ENCODE peak calls at places on chromosomes 3 and 15, in six cellular contexts. One of them, this sample, is unnamed.

GRCh38 chr3:16181361-16181760 is 6.9 kb downstream of the GALNT15 start:
- DNase-seq in Panc1: no peak
- DNase-seq in psoas muscle: peak
- DNase-seq in HCT116: no peak
- DNase-seq in bronchial epithelial cell: no peak
- DNase-seq in dorsolateral prefrontal cortex: no peak
- DNase-seq in this sample: no peak

GRCh38 chr3:139561428-139561827 is 21.9 kb upstream of the RBP1 start:
- DNase-seq in HCT116: no peak
- DNase-seq in dorsolateral prefrontal cortex: no peak
- DNase-seq in bronchial epithelial cell: no peak
- DNase-seq in Panc1: no peak
- DNase-seq in psoas muscle: no peak
- DNase-seq in this sample: no peak

GRCh38 chr3:72163809-72164634 is 379.1 kb upstream of the PROK2 start:
- DNase-seq in dorsolateral prefrontal cortex: no peak
- DNase-seq in bronchial epithelial cell: no peak
- DNase-seq in HCT116: no peak
- DNase-seq in psoas muscle: no peak
- DNase-seq in Panc1: no peak
- DNase-seq in this sample: no peak

GRCh38 chr3:154244644-154245043 is 79.6 kb downstream of the DHX36 start:
- DNase-seq in psoas muscle: no peak
- DNase-seq in Panc1: no peak
- DNase-seq in dorsolateral prefrontal cortex: no peak
- DNase-seq in HCT116: no peak
- DNase-seq in bronchial epithelial cell: peak
- DNase-seq in this sample: no peak

GRCh38 chr3:148582126-148582525 is 115.6 kb upstream of the AGTR1 start:
- DNase-seq in bronchial epithelial cell: no peak
- DNase-seq in dorsolateral prefrontal cortex: no peak
- DNase-seq in Panc1: no peak
- DNase-seq in HCT116: no peak
- DNase-seq in psoas muscle: no peak
- DNase-seq in this sample: no peak

GRCh38 chr3:28317438-28318022 is 31.0 kb upstream of the ZCWPW2 start:
- DNase-seq in HCT116: peak
- DNase-seq in Panc1: peak
- DNase-seq in dorsolateral prefrontal cortex: no peak
- DNase-seq in psoas muscle: no peak
- DNase-seq in bronchial epithelial cell: peak
- DNase-seq in this sample: no peak

GRCh38 chr15:99451484-99451883 is 114.3 kb upstream of the MEF2A start:
- DNase-seq in dorsolateral prefrontal cortex: no peak
- DNase-seq in Panc1: no peak
- DNase-seq in psoas muscle: no peak
- DNase-seq in bronchial epithelial cell: no peak
- DNase-seq in HCT116: no peak
- DNase-seq in this sample: no peak

GRCh38 chr3:28576590-28577220 is 228.1 kb upstream of the AZI2 start:
- DNase-seq in bronchial epithelial cell: no peak
- DNase-seq in HCT116: no peak
- DNase-seq in psoas muscle: no peak
- DNase-seq in Panc1: no peak
- DNase-seq in dorsolateral prefrontal cortex: no peak
- DNase-seq in this sample: no peak

GRCh38 chr3:41155834-41156233 is 43.5 kb upstream of the CTNNB1 start:
- DNase-seq in dorsolateral prefrontal cortex: no peak
- DNase-seq in HCT116: no peak
- DNase-seq in Panc1: no peak
- DNase-seq in psoas muscle: no peak
- DNase-seq in bronchial epithelial cell: no peak
- DNase-seq in this sample: no peak

GRCh38 chr3:187648177-187648576 is 22.0 kb downstream of the SST start:
- DNase-seq in bronchial epithelial cell: no peak
- DNase-seq in Panc1: no peak
- DNase-seq in HCT116: no peak
- DNase-seq in psoas muscle: no peak
- DNase-seq in dorsolateral prefrontal cortex: no peak
- DNase-seq in this sample: no peak

GRCh38 chr3:160473978-160474377 is 24.4 kb upstream of the TRIM59 start:
- DNase-seq in bronchial epithelial cell: peak
- DNase-seq in dorsolateral prefrontal cortex: no peak
- DNase-seq in HCT116: no peak
- DNase-seq in psoas muscle: no peak
- DNase-seq in Panc1: no peak
- DNase-seq in this sample: peak

GRCh38 chr3:5510300-5510699 is 322.8 kb downstream of the EDEM1 start:
- DNase-seq in psoas muscle: no peak
- DNase-seq in Panc1: no peak
- DNase-seq in bronchial epithelial cell: no peak
- DNase-seq in dorsolateral prefrontal cortex: no peak
- DNase-seq in HCT116: no peak
- DNase-seq in this sample: no peak

GRCh38 chr3:114499986-114500385 is 206.2 kb downstream of the TIGIT start:
- DNase-seq in dorsolateral prefrontal cortex: no peak
- DNase-seq in HCT116: no peak
- DNase-seq in bronchial epithelial cell: peak
- DNase-seq in Panc1: no peak
- DNase-seq in psoas muscle: no peak
- DNase-seq in this sample: no peak

GRCh38 chr3:127349501-127350171 is 61.8 kb upstream of the PRR20G start:
- DNase-seq in psoas muscle: no peak
- DNase-seq in bronchial epithelial cell: no peak
- DNase-seq in HCT116: no peak
- DNase-seq in Panc1: no peak
- DNase-seq in dorsolateral prefrontal cortex: no peak
- DNase-seq in this sample: no peak

GRCh38 chr15:78396976-78397375 is 41.0 kb upstream of the IREB2 start:
- DNase-seq in Panc1: no peak
- DNase-seq in HCT116: no peak
- DNase-seq in psoas muscle: peak
- DNase-seq in dorsolateral prefrontal cortex: no peak
- DNase-seq in bronchial epithelial cell: no peak
- DNase-seq in this sample: no peak

GRCh38 chr3:4723921-4724698 is 231.0 kb downstream of the ITPR1 start:
- DNase-seq in dorsolateral prefrontal cortex: no peak
- DNase-seq in psoas muscle: no peak
- DNase-seq in bronchial epithelial cell: no peak
- DNase-seq in HCT116: no peak
- DNase-seq in Panc1: no peak
- DNase-seq in this sample: no peak

GRCh38 chr3:42446111-42447050 is 36.0 kb upstream of the LYZL4 start:
- DNase-seq in Panc1: no peak
- DNase-seq in bronchial epithelial cell: no peak
- DNase-seq in psoas muscle: no peak
- DNase-seq in HCT116: no peak
- DNase-seq in dorsolateral prefrontal cortex: no peak
- DNase-seq in this sample: no peak

GRCh38 chr3:144107923-144108322 is 136.3 kb downstream of the DIPK2A start:
- DNase-seq in HCT116: no peak
- DNase-seq in psoas muscle: no peak
- DNase-seq in Panc1: no peak
- DNase-seq in bronchial epithelial cell: no peak
- DNase-seq in dorsolateral prefrontal cortex: no peak
- DNase-seq in this sample: no peak

GRCh38 chr3:112233083-112233482 is 60.9 kb downstream of the SLC9C1 start:
- DNase-seq in psoas muscle: no peak
- DNase-seq in dorsolateral prefrontal cortex: no peak
- DNase-seq in HCT116: no peak
- DNase-seq in bronchial epithelial cell: no peak
- DNase-seq in Panc1: no peak
- DNase-seq in this sample: no peak

GRCh38 chr3:129618186-129618820 is 11.8 kb upstream of the PLXND1 start:
- DNase-seq in Panc1: no peak
- DNase-seq in psoas muscle: no peak
- DNase-seq in HCT116: no peak
- DNase-seq in bronchial epithelial cell: no peak
- DNase-seq in dorsolateral prefrontal cortex: no peak
- DNase-seq in this sample: no peak

GRCh38 chr3:106473576-106474506 is 605.0 kb upstream of the CBLB start:
- DNase-seq in psoas muscle: no peak
- DNase-seq in bronchial epithelial cell: peak
- DNase-seq in Panc1: no peak
- DNase-seq in dorsolateral prefrontal cortex: no peak
- DNase-seq in HCT116: no peak
- DNase-seq in this sample: no peak

GRCh38 chr3:48655586-48655985 is 7.1 kb downstream of the CELSR3 start:
- DNase-seq in dorsolateral prefrontal cortex: no peak
- DNase-seq in HCT116: no peak
- DNase-seq in Panc1: no peak
- DNase-seq in bronchial epithelial cell: no peak
- DNase-seq in psoas muscle: no peak
- DNase-seq in this sample: no peak
- H3K4me3 ChIP-seq in dorsolateral prefrontal cortex: peak
- H3K4me3 ChIP-seq in HCT116: no peak
- H3K4me3 ChIP-seq in Panc1: no peak
- H3K4me3 ChIP-seq in bronchial epithelial cell: peak
- H3K4me3 ChIP-seq in psoas muscle: peak
- H3K4me3 ChIP-seq in this sample: no peak

GRCh38 chr3:78999139-78999538 is 768.7 kb downstream of the ROBO1 start:
- DNase-seq in psoas muscle: no peak
- DNase-seq in HCT116: no peak
- DNase-seq in bronchial epithelial cell: no peak
- DNase-seq in dorsolateral prefrontal cortex: no peak
- DNase-seq in Panc1: no peak
- DNase-seq in this sample: no peak
- TF ChIP-seq CTCF in psoas muscle: no peak
- TF ChIP-seq CTCF in HCT116: no peak
- TF ChIP-seq CTCF in bronchial epithelial cell: no peak
- TF ChIP-seq CTCF in dorsolateral prefrontal cortex: no peak
- TF ChIP-seq CTCF in Panc1: no peak
- TF ChIP-seq CTCF in this sample: no peak

GRCh38 chr15:89662893-89663673 is 7.8 kb upstream of the KIF7 start:
- DNase-seq in dorsolateral prefrontal cortex: no peak
- DNase-seq in psoas muscle: peak
- DNase-seq in bronchial epithelial cell: peak
- DNase-seq in Panc1: no peak
- DNase-seq in HCT116: no peak
- DNase-seq in this sample: peak

GRCh38 chr15:89664441-89664840 is 9.2 kb upstream of the KIF7 start:
- DNase-seq in dorsolateral prefrontal cortex: no peak
- DNase-seq in Panc1: no peak
- DNase-seq in HCT116: no peak
- DNase-seq in bronchial epithelial cell: no peak
- DNase-seq in psoas muscle: no peak
- DNase-seq in this sample: no peak

GRCh38 chr15:89666147-89666857 is 11.0 kb upstream of the KIF7 start:
- DNase-seq in psoas muscle: no peak
- DNase-seq in bronchial epithelial cell: no peak
- DNase-seq in HCT116: no peak
- DNase-seq in dorsolateral prefrontal cortex: no peak
- DNase-seq in Panc1: no peak
- DNase-seq in this sample: no peak

GRCh38 chr15:89665449-89666146 is 10.3 kb upstream of the KIF7 start:
- DNase-seq in psoas muscle: peak
- DNase-seq in dorsolateral prefrontal cortex: no peak
- DNase-seq in bronchial epithelial cell: peak
- DNase-seq in Panc1: no peak
- DNase-seq in HCT116: no peak
- DNase-seq in this sample: no peak

DNA sequence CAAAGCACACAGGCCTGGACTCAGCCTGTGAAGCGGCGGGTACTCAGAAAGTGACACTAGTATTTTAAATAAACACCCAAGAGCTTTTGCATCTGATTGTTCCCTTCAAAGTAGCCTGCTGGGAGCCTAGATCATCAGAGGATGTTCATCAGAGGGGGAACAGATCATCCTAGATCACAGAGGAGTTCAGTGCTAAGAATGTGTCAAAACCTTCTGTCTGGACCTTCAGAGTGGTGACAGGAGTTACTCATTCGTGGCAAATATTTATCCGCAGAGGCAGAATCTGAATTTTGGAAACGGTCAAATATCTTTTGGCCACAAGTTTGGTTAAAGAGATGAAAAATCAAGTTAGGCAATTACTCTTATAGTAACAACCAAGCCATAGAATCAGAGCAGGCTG is 9.7 kb upstream of the KIF7 start:
- DNase-seq in Panc1: no peak
- DNase-seq in psoas muscle: no peak
- DNase-seq in HCT116: no peak
- DNase-seq in bronchial epithelial cell: no peak
- DNase-seq in dorsolateral prefrontal cortex: no peak
- DNase-seq in this sample: no peak
- H3K4me3 ChIP-seq in Panc1: peak
- H3K4me3 ChIP-seq in psoas muscle: peak
- H3K4me3 ChIP-seq in HCT116: no peak
- H3K4me3 ChIP-seq in bronchial epithelial cell: no peak
- H3K4me3 ChIP-seq in dorsolateral prefrontal cortex: peak
- H3K4me3 ChIP-seq in this sample: peak

GRCh38 chr15:40938530-40938870 is 9.4 kb downstream of the DLL4 start:
- DNase-seq in bronchial epithelial cell: no peak
- DNase-seq in psoas muscle: no peak
- DNase-seq in Panc1: no peak
- DNase-seq in HCT116: no peak
- DNase-seq in dorsolateral prefrontal cortex: no peak
- DNase-seq in this sample: no peak

GRCh38 chr15:40936234-40936708 is 7.1 kb downstream of the DLL4 start:
- DNase-seq in bronchial epithelial cell: no peak
- DNase-seq in psoas muscle: no peak
- DNase-seq in Panc1: no peak
- DNase-seq in dorsolateral prefrontal cortex: no peak
- DNase-seq in HCT116: no peak
- DNase-seq in this sample: no peak

GRCh38 chr15:40936709-40937666 is 7.8 kb downstream of the DLL4 start:
- DNase-seq in psoas muscle: no peak
- DNase-seq in Panc1: no peak
- DNase-seq in bronchial epithelial cell: peak
- DNase-seq in dorsolateral prefrontal cortex: no peak
- DNase-seq in HCT116: no peak
- DNase-seq in this sample: no peak

GRCh38 chr15:40939909-40940801 is 11.0 kb downstream of the DLL4 start:
- DNase-seq in dorsolateral prefrontal cortex: no peak
- DNase-seq in psoas muscle: no peak
- DNase-seq in bronchial epithelial cell: no peak
- DNase-seq in HCT116: no peak
- DNase-seq in Panc1: no peak
- DNase-seq in this sample: no peak

DNA sequence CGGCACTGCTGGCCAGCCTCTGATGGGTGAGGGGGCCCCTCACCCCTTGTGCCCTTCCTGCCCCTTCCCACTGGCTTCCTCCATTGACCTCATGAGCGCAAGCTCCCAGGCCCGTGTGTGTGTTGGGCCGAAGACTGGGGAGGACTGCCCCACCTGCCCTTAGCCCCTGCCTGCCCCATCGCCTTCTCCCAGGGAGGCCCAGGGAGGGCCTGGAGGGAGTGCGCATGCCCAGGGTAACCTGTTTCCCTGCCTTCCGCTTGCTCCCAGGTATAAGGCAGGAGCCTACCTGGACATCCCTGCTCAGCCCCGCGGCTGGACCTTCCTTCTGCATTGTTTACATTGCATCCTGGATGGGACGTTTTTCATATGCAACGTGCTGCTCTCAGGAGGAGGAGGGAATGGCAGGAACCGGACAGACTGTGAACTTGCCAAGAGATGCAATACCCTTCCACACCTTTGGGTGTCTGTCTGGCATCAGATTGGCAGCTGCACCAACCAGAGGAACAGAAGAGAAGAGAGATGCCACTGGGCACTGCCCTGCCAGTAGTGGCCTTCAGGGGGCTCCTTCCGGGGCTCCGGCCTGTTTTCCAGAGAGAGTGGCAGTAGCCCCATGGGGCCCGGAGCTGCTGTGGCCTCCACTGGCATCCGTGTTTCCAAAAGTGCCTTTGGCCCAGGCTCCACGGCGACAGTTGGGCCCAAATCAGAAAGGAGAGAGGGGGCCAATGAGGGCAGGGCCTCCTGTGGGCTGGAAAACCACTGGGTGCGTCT is 8.8 kb downstream of the DLL4 start:
- DNase-seq in psoas muscle: no peak
- DNase-seq in bronchial epithelial cell: peak
- DNase-seq in dorsolateral prefrontal cortex: no peak
- DNase-seq in HCT116: peak
- DNase-seq in Panc1: no peak
- DNase-seq in this sample: no peak
- TF ChIP-seq CTCF in psoas muscle: peak
- TF ChIP-seq CTCF in bronchial epithelial cell: peak
- TF ChIP-seq CTCF in dorsolateral prefrontal cortex: no peak
- TF ChIP-seq CTCF in HCT116: peak
- TF ChIP-seq CTCF in Panc1: peak
- TF ChIP-seq CTCF in this sample: peak